ENCODE peak calls at places on chromosomes 16 and 17, in seven cellular contexts. I, E, B, J, G, W and T are unnamed samples.

GRCh38 chr17:39609416-39610025 is 1.8 kb upstream of the NEUROD2 start:
- DNase-seq in I (no peak), E (no peak), B (no peak), J (no peak), G (no peak), W (no peak), T (no peak)

GRCh38 chr16:28202147-28202746 is 9.5 kb downstream of the XPO6 start:
- DNase-seq in I (no peak), E (no peak), B (no peak), J (no peak), G (no peak), W (no peak), T (peak)

GRCh38 chr17:75731716-75732498 is 10.6 kb downstream of the ITGB4 start:
- DNase-seq in I (no peak), E (peak), B (no peak), J (no peak), G (no peak), W (no peak), T (no peak)

GRCh38 chr17:13337864-13338371 is 263.8 kb downstream of the HS3ST3A1 start:
- DNase-seq in I (peak), E (no peak), B (peak), J (no peak), G (peak), W (no peak), T (peak)

GRCh38 chr17:52419256-52419655 is 260.7 kb upstream of the CA10 start:
- DNase-seq in I (no peak), E (no peak), B (no peak), J (no peak), G (no peak), W (peak), T (no peak)

GRCh38 chr16:66899945-66900688 is 18.6 kb downstream of the CDH16 start:
- DNase-seq in I (peak), E (peak), B (peak), J (peak), G (peak), W (peak), T (no peak)

GRCh38 chr16:85571813-85572619 is 41.1 kb upstream of the GSE1 start:
- DNase-seq in I (no peak), E (peak), B (no peak), J (no peak), G (no peak), W (no peak), T (peak)

GRCh38 chr17:8152112-8152775 is at the start of gene PER1:
- DNase-seq in I (peak), E (peak), B (peak), J (peak), G (peak), W (peak), T (peak)

GRCh38 chr17:56638536-56639177 is 45.2 kb downstream of the NOG start:
- DNase-seq in I (no peak), E (no peak), B (no peak), J (no peak), G (no peak), W (no peak), T (no peak)

GRCh38 chr17:63833741-63834373 is 6.4 kb upstream of the FTSJ3 start:
- DNase-seq in I (no peak), E (no peak), B (no peak), J (no peak), G (no peak), W (no peak), T (no peak)

GRCh38 chr17:45038771-45039634 is 12.4 kb downstream of the DCAKD start:
- DNase-seq in I (no peak), E (no peak), B (peak), J (peak), G (no peak), W (no peak), T (no peak)

GRCh38 chr17:62950067-62950466 is 16.0 kb upstream of the TANC2 start:
- DNase-seq in I (no peak), E (peak), B (peak), J (no peak), G (peak), W (no peak), T (no peak)

GRCh38 chr17:70394430-70394829 is 225.1 kb downstream of the KCNJ2 start:
- DNase-seq in I (no peak), E (no peak), B (no peak), J (no peak), G (no peak), W (no peak), T (no peak)

GRCh38 chr16:29319726-29320125 is 86.8 kb downstream of the NPIPB11 start:
- DNase-seq in I (no peak), E (no peak), B (no peak), J (no peak), G (no peak), W (no peak), T (no peak)

GRCh38 chr16:29317269-29317668 is 89.2 kb downstream of the NPIPB11 start:
- DNase-seq in I (no peak), E (no peak), B (no peak), J (no peak), G (no peak), W (no peak), T (no peak)

GRCh38 chr16:29316673-29317237 is 89.8 kb downstream of the NPIPB11 start:
- DNase-seq in I (no peak), E (no peak), B (no peak), J (peak), G (no peak), W (no peak), T (no peak)

GRCh38 chr16:29315916-29316517 is 90.5 kb downstream of the NPIPB11 start:
- DNase-seq in I (peak), E (no peak), B (no peak), J (peak), G (no peak), W (no peak), T (no peak)

GRCh38 chr16:29318037-29318436 is 88.5 kb downstream of the NPIPB11 start:
- DNase-seq in I (peak), E (no peak), B (no peak), J (no peak), G (no peak), W (no peak), T (no peak)
- TF ChIP-seq CTCF in I (peak), E (no peak), B (no peak), J (no peak), G (no peak), W (no peak), T (no peak)

GRCh38 chr17:72430611-72431432 is 310.0 kb downstream of the SOX9 start:
- DNase-seq in I (peak), E (peak), B (peak), J (no peak), G (no peak), W (no peak), T (no peak)
- TF ChIP-seq CTCF in I (peak), E (peak), B (peak), J (no peak), G (peak), W (no peak), T (peak)

GRCh38 chr16:48965391-48965790 is 316.2 kb downstream of the CBLN1 start:
- DNase-seq in I (no peak), E (no peak), B (no peak), J (no peak), G (no peak), W (no peak), T (no peak)
- TF ChIP-seq CTCF in I (no peak), E (no peak), B (no peak), J (no peak), G (no peak), W (no peak), T (no peak)

DNA sequence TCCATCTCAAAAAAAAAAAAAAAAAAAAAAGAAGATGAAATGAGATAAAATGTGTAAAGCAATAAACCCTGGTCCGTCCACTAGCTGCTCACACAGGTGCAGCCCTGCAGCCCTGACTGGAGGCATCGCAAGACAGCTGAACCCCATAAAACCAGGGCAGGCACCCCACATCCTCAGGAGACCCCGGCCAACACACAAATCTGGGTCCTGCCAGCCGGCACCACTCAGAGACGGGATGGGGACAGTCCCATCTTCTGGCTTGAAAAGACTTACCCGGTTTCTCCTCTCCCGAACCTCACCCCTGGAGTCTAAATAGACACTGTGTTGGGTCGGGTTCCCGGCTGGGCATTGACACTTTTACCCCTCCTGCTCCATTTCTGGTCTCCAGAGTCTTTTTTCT is 52.7 kb upstream of the TNRC6C start:
- DNase-seq in I (no peak), E (no peak), B (no peak), J (peak), G (no peak), W (no peak), T (no peak)
- TF ChIP-seq CTCF in I (no peak), E (no peak), B (no peak), J (no peak), G (no peak), W (no peak), T (no peak)

DNA sequence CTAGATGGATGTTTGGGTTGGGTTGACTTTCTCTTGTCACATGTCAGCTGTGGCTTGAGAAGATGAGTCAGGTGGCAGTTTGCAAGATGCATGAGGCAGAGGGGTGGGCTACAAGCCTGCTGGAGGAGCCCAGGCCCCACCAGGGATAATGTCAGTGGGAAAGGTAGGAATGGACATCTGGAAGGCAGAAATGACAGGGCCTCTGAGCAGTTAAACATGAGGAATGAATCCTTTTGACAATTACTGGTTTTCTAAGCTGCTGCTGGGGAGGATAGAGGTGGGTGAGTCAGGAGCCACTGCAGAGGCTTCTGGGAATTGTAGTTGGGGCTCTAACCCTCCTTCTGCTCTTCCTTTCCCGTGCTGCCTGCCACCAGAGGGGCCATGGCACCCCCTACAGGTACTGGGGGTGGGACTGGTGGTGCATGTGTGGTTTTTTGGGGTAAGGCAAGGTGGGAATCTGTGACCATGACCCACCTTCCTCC is 15.7 kb downstream of the SLC52A1 start:
- DNase-seq in I (peak), E (no peak), B (peak), J (no peak), G (no peak), W (no peak), T (peak)
- TF ChIP-seq CTCF in I (peak), E (no peak), B (peak), J (no peak), G (peak), W (no peak), T (peak)

GRCh38 chr16:88953003-88953690 is 23.9 kb downstream of the CBFA2T3 start:
- DNase-seq in I (no peak), E (no peak), B (no peak), J (no peak), G (no peak), W (no peak), T (no peak)

GRCh38 chr16:88951989-88952388 is 25.0 kb downstream of the CBFA2T3 start:
- DNase-seq in I (no peak), E (no peak), B (peak), J (no peak), G (no peak), W (no peak), T (no peak)

GRCh38 chr16:88945473-88945872 is 31.5 kb downstream of the CBFA2T3 start:
- DNase-seq in I (no peak), E (no peak), B (no peak), J (no peak), G (no peak), W (no peak), T (no peak)

GRCh38 chr16:88951501-88951900 is 25.5 kb downstream of the CBFA2T3 start:
- DNase-seq in I (no peak), E (no peak), B (no peak), J (no peak), G (no peak), W (no peak), T (no peak)

DNA sequence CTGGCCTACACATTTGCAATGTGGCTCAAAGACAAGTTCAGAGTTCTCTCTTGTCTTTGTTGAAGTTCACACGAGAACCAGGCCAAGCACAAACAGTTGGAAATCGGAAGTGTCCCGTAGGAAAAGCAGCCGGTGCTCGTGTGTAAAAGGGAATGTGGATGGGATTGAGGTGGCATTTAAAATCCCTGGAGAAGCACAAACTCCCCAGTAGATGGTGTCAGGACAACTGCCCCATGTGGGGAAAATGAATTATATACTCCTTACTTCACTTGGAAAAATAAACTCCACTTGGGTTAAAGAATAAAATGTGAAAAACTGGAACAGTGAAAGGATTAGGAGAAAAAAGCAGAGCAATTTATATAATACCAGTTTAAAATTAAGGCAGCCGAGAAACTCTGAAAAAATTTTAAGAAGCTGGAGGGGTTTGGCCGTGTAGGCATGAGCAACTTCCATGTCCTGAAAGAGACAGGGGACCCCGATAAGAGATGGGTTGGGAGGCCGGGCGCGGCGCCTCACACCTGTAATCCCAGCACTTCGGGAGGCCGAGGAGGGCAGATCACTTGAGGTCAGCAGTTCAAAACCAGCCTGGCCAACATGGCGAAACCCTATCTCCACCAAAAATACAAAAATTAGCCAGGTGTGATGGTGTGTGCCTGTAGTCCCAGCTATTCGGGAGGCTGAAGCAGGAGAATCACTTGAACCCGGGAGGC is 28.1 kb downstream of the CBFA2T3 start:
- DNase-seq in I (no peak), E (no peak), B (no peak), J (no peak), G (no peak), W (no peak), T (no peak)
- TF ChIP-seq CTCF in I (no peak), E (no peak), B (no peak), J (no peak), G (peak), W (no peak), T (no peak)